ENCODE peak calls at places on chromosomes 4 and X, in four cellular contexts. S is heart left ventricle; K is NB4; A is CD8-positive, alpha-beta T cell. I is an unnamed sample.

GRCh38 chr4:155007660-155008176 is 200.7 kb upstream of the NPY2R start:
- DNase-seq in K (no peak), S (no peak), A (no peak), I (no peak)

GRCh38 chr4:79678472-79679202 is 270.6 kb upstream of the GK2 start:
- DNase-seq in A (no peak), S (peak; percentile 22), K (peak; percentile 78), I (no peak)

GRCh38 chrX:40513835-40514234 is 66.9 kb upstream of the ATP6AP2 start:
- DNase-seq in A (no peak), S (no peak), K (no peak), I (no peak)

GRCh38 chrX:155857561-155857960 is 23.6 kb upstream of the VAMP7 start:
- DNase-seq in S (no peak), K (peak; percentile 64), A (no peak), I (no peak)

GRCh38 chrX:29824176-29824906 is 391.0 kb upstream of the MAGEB2 start:
- DNase-seq in S (no peak), K (no peak), A (no peak), I (no peak)

GRCh38 chrX:100864967-100865366 is 9.2 kb downstream of the NOX1 start:
- DNase-seq in S (no peak), A (no peak), K (no peak), I (no peak)

GRCh38 chr4:18192901-18193300 is 171.3 kb upstream of the LCORL start:
- DNase-seq in A (no peak), K (no peak), S (no peak), I (no peak)

GRCh38 chrX:152960115-152960514 is 33.8 kb downstream of the PNMA5 start:
- DNase-seq in S (no peak), K (no peak), A (no peak), I (no peak)

GRCh38 chr4:13415068-13415785 is 68.9 kb downstream of the RAB28 start:
- DNase-seq in S (no peak), A (no peak), K (no peak), I (no peak)

DNA sequence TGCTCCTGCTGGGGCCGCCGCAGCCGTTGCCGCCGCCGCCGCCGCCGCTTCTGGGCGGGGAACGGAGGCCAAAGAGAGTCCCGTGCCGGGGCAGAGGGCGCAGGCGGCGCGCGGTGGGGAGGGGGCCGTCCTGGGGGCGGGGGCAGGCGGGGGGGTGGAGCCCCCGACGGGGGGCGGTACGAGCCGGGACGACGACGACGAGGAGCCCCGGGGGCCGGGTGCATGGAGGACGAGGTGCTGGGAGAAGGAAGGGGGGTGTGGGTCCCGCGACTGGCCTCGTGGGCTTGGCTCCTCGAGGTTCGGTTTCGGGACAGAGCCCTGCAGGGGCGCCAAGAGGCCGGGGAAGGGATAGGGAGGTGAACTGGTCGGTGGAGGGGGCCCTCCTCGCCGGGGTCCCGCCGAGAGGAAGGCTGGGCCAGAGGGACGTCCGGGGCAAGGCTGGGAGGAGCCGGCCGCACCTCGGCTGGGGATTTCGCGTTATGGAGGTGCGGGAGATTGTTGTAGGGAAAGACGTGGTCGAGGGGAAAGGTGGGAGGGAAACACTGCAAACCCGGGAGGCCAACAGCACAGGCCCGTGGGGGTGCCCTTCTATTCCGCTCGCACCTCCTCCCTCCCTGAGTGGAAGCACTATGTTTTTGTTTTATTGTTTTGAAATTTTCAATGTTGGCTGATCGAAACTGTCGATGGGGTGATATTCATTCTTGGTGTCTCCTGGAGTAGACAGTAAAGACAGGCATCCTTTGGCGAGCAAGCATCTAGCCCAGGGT is 1.9 kb downstream of the BCORL1 start:
- DNase-seq in K (peak; percentile 59), S (peak; percentile 43), A (no peak), I (no peak)
- H3K4me3 ChIP-seq in K (peak overlapping the region; percentile 57), S (no peak overlapping the region), A (peak overlapping the region; percentile 48), I (peak overlapping the region; percentile 33)

GRCh38 chr4:24321637-24322036 is 262.7 kb downstream of the DHX15 start:
- DNase-seq in K (no peak), A (no peak), S (no peak), I (no peak)
- H3K4me3 ChIP-seq in K (no peak overlapping the region), A (no peak overlapping the region), S (no peak overlapping the region), I (no peak overlapping the region)

DNA sequence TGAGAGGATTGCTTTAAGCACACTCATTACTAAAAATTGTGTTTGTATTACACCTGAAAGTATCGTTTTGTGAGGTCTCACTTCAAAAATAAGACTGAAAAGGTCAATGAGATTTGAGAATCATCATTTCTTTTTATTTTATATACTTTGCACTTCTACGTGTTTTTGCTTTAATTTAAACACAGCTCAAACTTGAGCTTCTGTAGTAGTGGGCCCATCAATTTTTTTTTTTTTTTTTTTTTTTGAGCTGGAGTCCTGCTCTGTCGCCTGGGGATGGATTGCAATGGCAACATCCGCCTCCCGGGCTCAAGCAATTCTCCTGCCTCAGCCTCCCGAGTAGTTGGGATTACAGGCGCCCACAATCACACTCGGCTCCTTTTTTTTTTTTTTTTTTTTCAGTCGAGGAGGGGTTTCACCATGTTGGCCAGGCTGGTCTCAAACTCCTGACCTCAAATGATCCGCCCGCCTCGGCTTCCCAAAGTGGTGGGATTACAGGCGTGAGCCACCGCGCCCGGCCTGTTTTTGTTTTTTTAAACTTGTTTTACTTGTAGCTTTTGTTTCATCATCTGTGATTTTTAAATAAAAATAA is 1.5 kb downstream of the GSTCD start:
- DNase-seq in S (no peak), K (no peak), A (no peak), I (no peak)
- H3K4me3 ChIP-seq in S (no peak overlapping the region), K (peak overlapping the region; percentile 100), A (no peak overlapping the region), I (no peak overlapping the region)

GRCh38 chr4:111802191-111802590 is 343.1 kb upstream of the FAM241A start:
- DNase-seq in A (no peak), K (peak; percentile 25), S (no peak), I (peak; percentile 4)

GRCh38 chr4:111807556-111807955 is 337.7 kb upstream of the FAM241A start:
- DNase-seq in S (no peak), A (no peak), K (no peak), I (no peak)

GRCh38 chr4:111811661-111812060 is 333.6 kb upstream of the FAM241A start:
- DNase-seq in S (no peak), A (no peak), K (no peak), I (no peak)

GRCh38 chr4:111808174-111808573 is 337.1 kb upstream of the FAM241A start:
- DNase-seq in S (no peak), A (no peak), K (no peak), I (no peak)

DNA sequence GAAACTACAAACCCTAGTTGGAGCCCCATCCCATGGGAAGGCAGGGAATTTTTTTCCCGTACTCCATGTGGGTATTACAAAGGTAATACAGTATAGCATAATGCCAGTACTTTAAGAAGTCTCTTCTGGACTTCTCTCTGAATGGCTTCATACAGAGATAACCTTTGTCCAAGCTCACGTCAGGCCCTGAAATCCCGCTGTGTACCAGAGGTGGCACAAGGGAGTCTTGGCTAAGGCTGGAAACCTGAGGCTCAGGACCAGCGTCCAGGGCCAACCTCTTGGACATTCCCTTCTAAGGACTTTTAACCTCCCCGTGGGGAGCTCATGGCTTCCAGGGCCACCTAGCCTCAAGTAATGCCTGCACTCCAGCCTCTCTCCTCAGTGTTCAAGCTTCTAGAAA is 338.9 kb upstream of the FAM241A start:
- DNase-seq in A (no peak), K (peak; percentile 8), S (no peak), I (no peak)
- H3K4me3 ChIP-seq in A (no peak overlapping the region), K (no peak overlapping the region), S (no peak overlapping the region), I (no peak overlapping the region)

GRCh38 chr4:147088141-147088540 is 142.5 kb upstream of the TTC29 start:
- DNase-seq in S (no peak), A (no peak), K (no peak), I (no peak)
- H3K4me3 ChIP-seq in S (no peak overlapping the region), A (no peak overlapping the region), K (no peak overlapping the region), I (no peak overlapping the region)

GRCh38 chr4:2788101-2788500 is 4.8 kb upstream of the SH3BP2 start:
- DNase-seq in S (no peak), K (no peak), A (no peak), I (no peak)
- H3K4me3 ChIP-seq in S (no peak overlapping the region), K (no peak overlapping the region), A (no peak overlapping the region), I (no peak overlapping the region)

DNA sequence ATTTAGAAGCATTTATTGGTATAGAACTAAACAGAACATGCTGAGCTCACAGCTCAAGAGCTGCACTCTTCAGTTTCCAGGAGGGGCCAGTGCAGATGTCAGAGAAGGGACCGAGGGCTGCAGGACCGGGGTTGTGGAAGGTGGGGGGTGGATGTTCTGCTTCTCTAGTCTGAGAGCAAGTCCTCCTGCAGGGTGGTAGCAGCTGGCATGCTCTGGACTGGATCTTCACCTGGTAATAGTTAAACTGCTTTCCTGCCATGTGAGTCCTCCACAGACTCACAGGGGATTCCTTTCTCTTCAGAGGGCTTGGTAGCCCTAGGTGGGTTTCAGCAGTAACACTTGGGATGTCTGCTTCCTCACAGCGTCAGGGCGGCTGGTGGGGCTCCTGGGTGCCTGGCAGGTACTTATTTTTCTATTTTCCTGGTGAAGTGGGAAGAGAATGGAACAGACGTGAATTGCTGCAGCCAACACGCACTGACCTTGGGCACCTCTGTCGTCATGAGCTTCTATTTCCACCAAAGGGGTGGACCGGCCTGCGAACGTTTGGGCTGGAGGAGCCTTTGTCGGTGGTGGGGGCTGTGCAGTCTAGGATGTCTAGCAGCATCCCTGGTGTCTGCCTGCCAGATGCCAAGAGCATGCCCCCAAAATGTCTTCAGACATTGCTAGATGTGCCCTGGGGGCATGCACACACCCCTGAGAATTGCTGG is 2.5 kb downstream of the MAEA start:
- DNase-seq in S (no peak), K (no peak), A (no peak), I (no peak)
- H3K4me3 ChIP-seq in S (peak overlapping the region; percentile 91), K (no peak overlapping the region), A (no peak overlapping the region), I (peak overlapping the region; percentile 27)

DNA sequence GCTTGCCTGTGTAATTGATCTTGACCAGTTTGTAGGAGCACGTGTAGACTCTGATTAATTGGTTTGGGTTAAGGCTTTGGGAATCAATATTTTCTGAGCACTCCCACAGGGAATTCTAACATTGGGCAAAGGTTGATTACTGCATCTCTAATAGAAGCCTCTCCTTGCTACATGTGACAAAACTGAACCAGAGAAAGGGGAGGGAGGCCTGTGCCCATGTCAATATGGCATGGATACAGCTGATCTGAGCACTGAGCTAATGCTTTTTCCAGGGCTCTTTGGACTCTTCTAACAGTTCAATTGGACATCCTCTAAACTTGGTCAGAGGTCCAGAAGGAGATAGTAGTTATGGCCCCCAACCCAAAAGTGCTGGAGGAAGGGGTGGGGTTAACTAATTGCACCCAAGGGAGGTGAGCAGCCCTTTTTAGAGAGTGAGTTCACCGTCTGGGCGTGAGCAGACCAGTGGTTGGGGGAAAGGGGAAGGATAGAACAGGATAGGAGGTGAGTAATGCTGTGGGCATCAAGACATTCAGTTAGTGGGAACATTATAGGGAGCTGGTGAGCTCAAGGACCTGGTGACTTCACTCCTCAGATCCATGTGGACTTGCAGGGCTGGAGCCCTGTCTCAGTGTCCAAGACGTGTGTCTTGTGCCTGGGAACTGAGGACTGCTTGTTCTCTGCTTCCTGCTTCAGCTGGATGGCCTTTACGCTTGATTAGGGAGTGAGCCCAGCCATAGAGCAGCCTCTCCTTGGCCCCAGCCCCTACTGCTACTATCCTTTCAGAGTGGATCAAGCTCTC is 22.8 kb downstream of the MSN start:
- DNase-seq in S (no peak), K (peak; percentile 63), A (no peak), I (peak; percentile 38)
- H3K4me3 ChIP-seq in S (peak overlapping the region; percentile 3), K (no peak overlapping the region), A (no peak overlapping the region), I (no peak overlapping the region)

DNA sequence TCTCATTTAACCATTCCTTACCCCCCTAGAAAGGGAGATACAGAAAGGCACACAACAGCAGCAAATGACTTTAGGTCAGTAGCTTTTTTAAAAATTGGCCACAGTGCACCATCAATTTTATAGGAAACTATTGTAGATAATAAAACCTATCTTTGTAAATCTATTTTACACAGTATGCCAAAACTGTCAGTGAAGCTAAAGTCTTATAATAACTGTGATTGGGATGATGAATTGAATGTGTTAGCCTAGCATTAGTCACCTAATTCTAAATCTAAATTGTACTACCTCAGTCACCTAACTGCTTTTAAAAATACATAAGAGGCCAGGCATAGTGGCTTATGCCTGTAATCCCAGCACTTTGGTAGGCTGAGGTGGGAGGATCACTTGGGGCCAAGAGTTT is 44.2 kb downstream of the SH3RF1 start:
- DNase-seq in K (no peak), S (no peak), A (no peak), I (no peak)
- H3K4me3 ChIP-seq in K (no peak overlapping the region), S (no peak overlapping the region), A (no peak overlapping the region), I (no peak overlapping the region)

I was measured in HL-60.